ENCODE peak calls at places on chromosomes 12 and 14, in six cellular contexts. M is fibroblast of lung, I is AG09309, V is fibroblast of pulmonary artery, L is BJ, F is bronchial epithelial cell. A is an unnamed sample.

GRCh38 chr12:41956353-41956752 is 188.3 kb downstream of the GXYLT1 start:
- DNase-seq in M (peak; percentile 54), I (no peak), V (no peak), L (no peak), F (no peak), A (peak; percentile 57)

GRCh38 chr12:2376855-2377657 is 324.3 kb downstream of the CACNA1C start:
- DNase-seq in M (no peak), I (no peak), V (no peak), L (no peak), F (no peak), A (no peak)

GRCh38 chr14:47276931-47277330 is 398.5 kb downstream of the MDGA2 start:
- DNase-seq in M (no peak), I (no peak), V (no peak), L (no peak), F (no peak), A (no peak)

GRCh38 chr12:119715268-119715620 is 47.3 kb downstream of the PRKAB1 start:
- DNase-seq in M (peak; percentile 56), I (no peak), V (peak; percentile 31), L (no peak), F (peak; percentile 76), A (no peak)

GRCh38 chr12:89278169-89278568 is 74.1 kb downstream of the DUSP6 start:
- DNase-seq in M (no peak), I (no peak), V (no peak), L (no peak), F (no peak), A (no peak)

GRCh38 chr12:2795291-2796186 is 769 bp downstream of the FKBP4 start:
- DNase-seq in M (peak; percentile 49), I (no peak), V (peak; percentile 49), L (no peak), F (no peak), A (no peak)

GRCh38 chr14:56814468-56815074 is 4.3 kb upstream of the OTX2 start:
- DNase-seq in M (no peak), I (no peak), V (no peak), L (no peak), F (no peak), A (no peak)

GRCh38 chr12:100251917-100252316 is 15.0 kb downstream of the DEPDC4 start:
- DNase-seq in M (peak; percentile 6), I (no peak), V (no peak), L (no peak), F (no peak), A (no peak)

GRCh38 chr12:49665384-49665783 is 41.8 kb downstream of the FMNL3 start:
- DNase-seq in M (peak; percentile 68), I (no peak), V (no peak), L (no peak), F (no peak), A (peak; percentile 81)

GRCh38 chr12:53624956-53625355 is 1.2 kb downstream of the ATF7 start:
- DNase-seq in M (no peak), I (no peak), V (no peak), L (no peak), F (peak; percentile 15), A (no peak)

GRCh38 chr14:89479802-89480201 is 62.8 kb upstream of the FOXN3 start:
- DNase-seq in M (peak; percentile 55), I (no peak), V (peak; percentile 36), L (no peak), F (peak; percentile 98), A (no peak)

GRCh38 chr12:119179335-119180021 is 747 bp downstream of the HSPB8 start:
- DNase-seq in M (peak; percentile 79), I (no peak), V (peak; percentile 68), L (no peak), F (peak; percentile 10), A (no peak)

GRCh38 chr14:92704036-92704804 is 44.2 kb downstream of the LGMN start:
- DNase-seq in M (no peak), I (no peak), V (no peak), L (no peak), F (no peak), A (no peak)

GRCh38 chr14:92704821-92705220 is 43.6 kb downstream of the LGMN start:
- DNase-seq in M (no peak), I (no peak), V (no peak), L (no peak), F (no peak), A (no peak)

GRCh38 chr14:92709340-92710000 is 39.0 kb downstream of the LGMN start:
- DNase-seq in M (no peak), I (no peak), V (no peak), L (no peak), F (no peak), A (no peak)

GRCh38 chr14:92703516-92703915 is 44.9 kb downstream of the LGMN start:
- DNase-seq in M (no peak), I (no peak), V (no peak), L (no peak), F (no peak), A (no peak)

DNA sequence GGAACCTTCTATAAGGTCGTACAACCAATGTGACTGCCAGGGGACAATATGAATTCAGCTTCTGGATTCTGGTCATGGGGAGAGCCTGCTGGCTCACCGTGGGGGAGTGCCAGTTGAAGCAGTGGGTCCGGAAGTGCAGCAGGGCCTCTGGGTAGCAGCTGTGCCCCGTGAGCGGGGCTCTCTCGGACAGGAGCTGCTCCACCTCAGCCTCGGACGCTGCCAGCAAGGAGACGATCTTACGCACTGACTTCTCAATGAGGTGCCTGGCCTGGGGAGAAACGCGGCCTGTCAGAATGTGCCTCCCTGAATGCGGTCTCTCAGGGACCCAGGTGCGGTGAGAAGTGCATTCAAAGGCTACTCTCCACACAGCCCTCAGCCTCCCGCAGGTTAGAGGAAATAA is 42.0 kb downstream of the LGMN start:
- DNase-seq in M (no peak), I (no peak), V (no peak), L (no peak), F (no peak), A (no peak)
- TF ChIP-seq CTCF in M (no peak), I (no peak), V (no peak), L (no peak), F (no peak), A (no peak)

GRCh38 chr12:108338915-108339657 is at the start of gene CMKLR1:
- DNase-seq in M (no peak), I (no peak), V (no peak), L (no peak), F (no peak), A (no peak)
- H3K4me3 ChIP-seq in M (no peak within 1 kb of the TSS), I (peak within 1 kb of the TSS; percentile 21), V (no peak within 1 kb of the TSS), L (no peak within 1 kb of the TSS), F (no peak within 1 kb of the TSS), A (no peak within 1 kb of the TSS)

GRCh38 chr12:11881835-11882234 is 188.9 kb upstream of the BCL2L14 start:
- DNase-seq in M (no peak), I (no peak), V (no peak), L (no peak), F (no peak), A (no peak)
- TF ChIP-seq CTCF in M (no peak), I (no peak), V (no peak), L (no peak), F (no peak), A (no peak)

GRCh38 chr14:102927346-102927877 is 4.9 kb downstream of the AMN start:
- DNase-seq in M (no peak), I (no peak), V (no peak), L (no peak), F (peak; percentile 72), A (no peak)
- H3K4me3 ChIP-seq in M (no peak overlapping the region), I (no peak overlapping the region), V (no peak overlapping the region), L (no peak overlapping the region), F (peak overlapping the region; percentile 43), A (no peak overlapping the region)

GRCh38 chr12:87667378-87667777 is 361.8 kb downstream of the C12orf50 start:
- DNase-seq in M (peak; percentile 70), I (no peak), V (peak; percentile 84), L (no peak), F (peak; percentile 44), A (peak; percentile 46)
- TF ChIP-seq CTCF in M (peak; percentile 35), I (no peak), V (peak; percentile 54), L (no peak), F (peak; percentile 38), A (no peak)

DNA sequence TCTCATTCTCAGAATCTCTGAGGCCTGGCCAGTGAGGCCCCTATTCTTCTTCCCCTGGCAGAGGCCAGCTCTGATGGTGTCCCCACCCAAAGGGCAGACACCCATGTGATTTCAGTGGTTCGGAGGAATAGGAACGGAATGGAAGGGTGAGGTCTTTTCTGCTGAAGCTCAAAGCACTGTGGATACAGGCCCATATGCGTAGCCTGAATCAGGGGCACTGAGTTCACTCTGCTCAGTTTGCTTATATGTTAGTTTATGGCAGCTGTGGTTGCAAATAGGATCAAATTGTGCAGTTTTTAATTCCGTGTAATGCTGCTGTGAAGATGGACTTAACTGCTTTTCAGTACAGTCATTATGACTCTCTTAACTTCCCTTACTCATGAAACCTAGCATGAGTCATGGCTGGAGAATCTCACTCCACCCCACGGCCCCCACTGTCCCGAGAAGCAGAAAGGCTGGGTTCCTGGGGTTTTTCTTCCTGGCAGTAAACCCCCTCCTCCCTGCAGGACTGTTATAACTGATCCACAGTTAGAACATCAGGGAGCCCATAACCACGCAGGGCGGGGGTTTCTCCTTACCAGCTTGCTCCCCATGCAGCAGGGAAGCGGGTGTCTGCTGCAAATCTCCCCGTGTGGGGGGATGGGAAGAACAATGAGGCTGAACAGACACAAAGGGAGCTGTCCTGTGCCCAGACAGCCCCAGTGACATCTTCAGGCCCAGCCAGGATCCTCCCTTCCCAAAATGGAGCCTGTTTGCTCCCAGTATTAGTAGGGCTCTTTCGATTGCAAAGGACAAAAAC is 122.7 kb downstream of the SLC38A6 start:
- DNase-seq in M (peak; percentile 99), I (peak; percentile 93), V (peak; percentile 94), L (peak; percentile 96), F (peak; percentile 91), A (peak; percentile 94)
- H3K4me3 ChIP-seq in M (no peak overlapping the region), I (no peak overlapping the region), V (no peak overlapping the region), L (no peak overlapping the region), F (no peak overlapping the region), A (no peak overlapping the region)

DNA sequence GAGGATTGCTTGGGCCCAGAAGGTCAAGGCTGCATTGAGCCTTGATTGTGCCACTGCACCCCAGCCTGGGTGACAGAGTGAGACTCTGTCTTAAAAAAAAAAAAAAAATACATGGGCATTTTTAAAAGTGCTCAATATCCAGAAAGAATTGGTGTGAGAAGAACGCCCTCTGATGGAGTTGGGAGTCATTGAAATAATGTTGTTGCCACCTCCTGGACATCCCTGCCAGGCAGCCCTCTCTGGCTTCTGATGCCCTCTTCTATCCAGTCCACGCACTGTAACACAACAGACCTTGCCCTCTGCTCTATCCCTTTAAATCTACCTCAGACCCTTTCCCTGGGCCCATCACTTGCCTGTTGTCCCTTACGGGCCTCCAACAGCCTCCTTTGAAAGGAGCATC is 4.9 kb downstream of the PTGDR start:
- DNase-seq in M (no peak), I (no peak), V (peak; percentile 53), L (no peak), F (peak; percentile 29), A (no peak)
- TF ChIP-seq CTCF in M (peak; percentile 48), I (peak; percentile 51), V (peak; percentile 44), L (peak; percentile 25), F (peak; percentile 37), A (peak; percentile 30)

GRCh38 chr12:6120796-6121473 is 3.5 kb downstream of the VWF start:
- DNase-seq in M (no peak), I (no peak), V (no peak), L (no peak), F (no peak), A (no peak)
- H3K4me3 ChIP-seq in M (no peak overlapping the region), I (no peak overlapping the region), V (no peak overlapping the region), L (no peak overlapping the region), F (no peak overlapping the region), A (no peak overlapping the region)

GRCh38 chr12:104549820-104550480 is 93.2 kb downstream of the CHST11 start:
- DNase-seq in M (peak; percentile 69), I (no peak), V (peak; percentile 39), L (no peak), F (peak; percentile 50), A (no peak)
- TF ChIP-seq CTCF in M (no peak), I (no peak), V (no peak), L (no peak), F (no peak), A (no peak)